ENCODE peak calls at places on chromosome 10, in four cellular contexts. L is left ventricle myocardium superior; A is stimulated activated CD4-positive, alpha-beta T cell treated with anti-CD3 and anti-CD28 coated beads, Interleukin-4, amount 100 ng/mL, for 48 hours; X is EL. D is an unnamed sample.
A peak's percentile ranks its signal among the peaks of the same experiment; 100 is the strongest.

GRCh38 chr10:89793649-89794254 is 92.4 kb downstream of the KIF20B start:
- DNase-seq in X (peak; percentile 70), A (no peak), L (no peak), D (no peak)

GRCh38 chr10:131655101-131655849 is 245.5 kb upstream of the PPP2R2D start:
- DNase-seq in X (no peak), L (no peak), A (no peak), D (peak; percentile 58)

GRCh38 chr10:32713560-32713959 is 244.5 kb downstream of the ITGB1 start:
- DNase-seq in A (no peak), L (no peak), X (peak; percentile 11), D (no peak)

GRCh38 chr10:62352356-62352963 is 21.7 kb upstream of the ZNF365 start:
- DNase-seq in L (no peak), X (peak; percentile 25), A (no peak), D (no peak)

GRCh38 chr10:12583891-12584595 is 234.7 kb downstream of the CAMK1D start:
- DNase-seq in A (no peak), X (no peak), L (no peak), D (no peak)

GRCh38 chr10:85918371-85918770 is 448.2 kb downstream of the GRID1 start:
- DNase-seq in X (no peak), L (no peak), A (no peak), D (no peak)

GRCh38 chr10:77160679-77161078 is 476.9 kb downstream of the KCNMA1 start:
- DNase-seq in X (peak; percentile 89), A (no peak), L (no peak), D (no peak)

GRCh38 chr10:79374312-79375191 is 27.3 kb downstream of the PPIF start:
- DNase-seq in X (peak; percentile 75), A (peak; percentile 76), L (peak; percentile 86), D (peak; percentile 91)

GRCh38 chr10:89378006-89378627 is at the start of gene IFIT1B:
- DNase-seq in X (no peak), A (no peak), L (no peak), D (no peak)

GRCh38 chr10:133100706-133101463 is 13.2 kb downstream of the ADGRA1 start:
- DNase-seq in L (no peak), A (no peak), X (no peak), D (no peak)

GRCh38 chr10:33273295-33274002 is 61.0 kb downstream of the NRP1 start:
- DNase-seq in X (peak; percentile 98), L (peak; percentile 92), A (no peak), D (peak; percentile 94)

GRCh38 chr10:24570658-24571426 is 152.8 kb downstream of the ARHGAP21 start:
- DNase-seq in L (no peak), A (no peak), X (no peak), D (no peak)

GRCh38 chr10:104300736-104301292 is 31.8 kb downstream of the GSTO2 start:
- DNase-seq in L (peak; percentile 83), A (no peak), X (peak; percentile 97), D (peak; percentile 91)

GRCh38 chr10:43061331-43061730 is 15.5 kb upstream of the RET start:
- DNase-seq in L (peak; percentile 8), X (no peak), A (no peak), D (no peak)

GRCh38 chr10:52318822-52319464 is 4.9 kb downstream of the DKK1 start:
- DNase-seq in L (no peak), X (peak; percentile 95), A (no peak), D (no peak)

GRCh38 chr10:51867956-51868355 is 168.6 kb upstream of the CSTF2T start:
- DNase-seq in X (peak; percentile 69), A (no peak), L (no peak), D (no peak)

GRCh38 chr10:31171402-31172120 is 139.9 kb upstream of the ZNF438 start:
- DNase-seq in L (no peak), X (peak; percentile 66), A (no peak), D (no peak)

GRCh38 chr10:25532213-25532612 is 357.4 kb downstream of the GPR158 start:
- DNase-seq in X (no peak), L (no peak), A (no peak), D (no peak)

GRCh38 chr10:34768261-34768971 is 46.7 kb downstream of the PARD3 start:
- DNase-seq in A (no peak), X (no peak), L (peak; percentile 90), D (peak; percentile 91)

GRCh38 chr10:122112021-122112616 is 123.2 kb downstream of the TACC2 start:
- DNase-seq in X (peak; percentile 52), A (no peak), L (no peak), D (no peak)

GRCh38 chr10:3133948-3134347 is 38.6 kb downstream of the PITRM1 start:
- DNase-seq in L (no peak), X (no peak), A (no peak), D (no peak)

GRCh38 chr10:69061305-69062161 is 26.4 kb upstream of the SRGN start:
- DNase-seq in A (no peak), L (peak; percentile 67), X (peak; percentile 98), D (peak; percentile 81)

GRCh38 chr10:99457808-99458207 is 27.4 kb upstream of the GOT1 start:
- DNase-seq in A (no peak), L (no peak), X (peak; percentile 59), D (no peak)

GRCh38 chr10:91162495-91163268 is 57.8 kb upstream of the PCGF5 start:
- DNase-seq in L (peak; percentile 89), X (peak; percentile 68), A (peak; percentile 42), D (peak; percentile 90)

D was measured in sigmoid colon.